ENCODE peak calls at places on chromosomes 12 and 14, in seven cellular contexts. R, O, W, Q, Z, M and N are unnamed samples.

GRCh38 chr12:57154804-57155434 is 7.5 kb upstream of the LRP1-AS start:
- DNase-seq in O (no peak), R (no peak), M (no peak), W (no peak), Q (no peak), Z (no peak), N (no peak)

GRCh38 chr12:48192861-48193260 is 9.4 kb downstream of the CCDC184 start:
- DNase-seq in M (no peak), Z (no peak), Q (no peak), R (no peak), O (no peak), W (no peak), N (no peak)

GRCh38 chr12:106831699-106832098 is 57.2 kb downstream of the RIC8B start:
- DNase-seq in Z (no peak), O (no peak), W (no peak), Q (no peak), R (no peak), M (no peak), N (no peak)

GRCh38 chr12:110615171-110615570 is 1.2 kb downstream of the TCTN1 start:
- DNase-seq in M (no peak), R (no peak), Q (no peak), W (no peak), O (no peak), Z (no peak), N (no peak)

GRCh38 chr14:22471545-22472121 is 117.4 kb downstream of the DAD1 start:
- DNase-seq in W (peak; percentile 70), R (no peak), O (no peak), Q (peak; percentile 73), M (no peak), Z (peak; percentile 81), N (no peak)

GRCh38 chr12:70895956-70896355 is 24.6 kb downstream of the PTPRR start:
- DNase-seq in Q (no peak), R (no peak), W (no peak), O (no peak), M (no peak), Z (no peak), N (no peak)

GRCh38 chr12:14356147-14356546 is 9.3 kb upstream of the ATF7IP start:
- DNase-seq in Z (peak; percentile 24), R (no peak), M (no peak), W (no peak), Q (peak; percentile 24), O (peak; percentile 46), N (no peak)

GRCh38 chr14:104551851-104552737 is 27.5 kb upstream of the C14orf180 start:
- DNase-seq in O (no peak), Q (no peak), Z (no peak), M (peak; percentile 7), W (no peak), R (peak; percentile 47), N (no peak)

GRCh38 chr12:66920205-66920604 is 241.3 kb upstream of the GRIP1 start:
- DNase-seq in W (no peak), O (no peak), R (no peak), M (no peak), Q (no peak), Z (no peak), N (no peak)

GRCh38 chr12:66910366-66910974 is 231.6 kb upstream of the GRIP1 start:
- DNase-seq in M (no peak), W (no peak), O (no peak), R (no peak), Q (no peak), Z (no peak), N (no peak)

GRCh38 chr12:66919466-66919865 is 240.6 kb upstream of the GRIP1 start:
- DNase-seq in O (no peak), M (no peak), R (no peak), Q (no peak), Z (no peak), W (no peak), N (no peak)

GRCh38 chr12:66916189-66916588 is 237.3 kb upstream of the GRIP1 start:
- DNase-seq in W (no peak), Q (no peak), M (no peak), O (no peak), Z (no peak), R (no peak), N (no peak)

DNA sequence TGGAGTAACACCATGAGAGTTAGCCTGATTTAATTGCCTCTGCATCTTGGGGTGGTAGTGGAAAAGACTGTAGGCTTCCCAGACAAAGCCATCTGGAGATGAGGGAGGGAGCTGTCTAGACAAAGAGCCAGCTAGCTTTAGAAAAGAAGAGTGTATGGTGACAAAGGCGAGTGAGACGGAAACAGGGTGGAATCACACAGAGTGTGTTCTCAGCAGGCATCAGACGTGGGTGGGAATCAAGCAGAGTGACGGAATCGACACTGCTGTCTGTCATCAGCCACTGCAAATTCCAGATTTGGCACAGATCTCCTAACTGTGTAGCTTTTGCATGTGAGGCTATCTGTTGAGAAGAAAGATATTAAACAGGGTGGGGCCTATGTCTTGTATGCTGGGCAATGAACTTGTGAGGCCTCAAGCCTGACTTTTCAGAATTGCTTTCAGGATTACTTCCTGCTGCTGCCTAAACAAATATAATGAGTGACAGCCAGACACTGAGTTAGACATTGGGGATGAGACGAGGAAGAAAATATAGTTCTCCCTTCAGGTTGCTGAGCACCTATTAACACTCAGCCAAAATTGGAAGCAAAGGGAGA is 236.5 kb upstream of the GRIP1 start:
- DNase-seq in W (no peak), Q (no peak), O (no peak), R (no peak), M (no peak), Z (no peak), N (no peak)
- H3K4me3 ChIP-seq in W (no peak overlapping the region), Q (no peak overlapping the region), O (no peak overlapping the region), R (no peak overlapping the region), M (no peak overlapping the region), Z (no peak overlapping the region), N (no peak overlapping the region)

GRCh38 chr14:58640959-58641358 is 3.2 kb downstream of the DACT1 start:
- DNase-seq in W (no peak), M (no peak), O (no peak), R (no peak), Z (no peak), Q (no peak), N (no peak)
- H3K4me3 ChIP-seq in W (no peak overlapping the region), M (no peak overlapping the region), O (no peak overlapping the region), R (no peak overlapping the region), Z (no peak overlapping the region), Q (no peak overlapping the region), N (no peak overlapping the region)

GRCh38 chr14:94560782-94561655 is at the start of gene SERPINA4:
- DNase-seq in W (peak; percentile 79), Z (no peak), M (no peak), R (no peak), O (no peak), Q (peak; percentile 40), N (peak; percentile 57)

GRCh38 chr14:94561656-94562010 is 391 bp downstream of the SERPINA4 start:
- DNase-seq in W (no peak), M (no peak), Z (no peak), Q (no peak), R (no peak), O (no peak), N (no peak)

GRCh38 chr14:94562941-94563883 is 2.0 kb downstream of the SERPINA4 start:
- DNase-seq in R (no peak), W (peak; percentile 59), Q (no peak), O (no peak), M (no peak), Z (no peak), N (peak; percentile 55)

GRCh38 chr14:94560291-94560665 is 964 bp upstream of the SERPINA4 start:
- DNase-seq in Z (no peak), O (no peak), Q (no peak), M (no peak), R (no peak), W (no peak), N (no peak)

DNA sequence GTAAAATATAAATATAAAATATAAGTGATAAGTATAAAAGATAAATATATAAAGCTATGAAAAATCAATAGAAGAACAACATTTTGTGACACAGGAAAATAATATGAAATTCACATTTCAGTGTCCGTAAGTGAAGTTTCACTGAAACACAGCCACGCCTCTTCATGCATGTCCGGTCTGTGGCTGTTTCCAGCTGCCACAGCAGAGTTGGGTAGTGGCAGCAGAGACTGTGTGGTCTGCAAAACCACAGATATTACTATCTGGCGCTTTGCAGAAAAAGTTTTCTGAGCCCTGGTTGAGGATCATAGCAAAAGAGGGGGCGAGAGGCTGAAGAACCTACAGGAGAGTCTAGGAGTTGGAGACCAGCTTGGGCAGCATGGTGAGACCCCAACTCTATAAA is 777 bp downstream of the SERPINA4 start:
- DNase-seq in Z (no peak), Q (no peak), W (no peak), R (no peak), M (no peak), O (no peak), N (no peak)
- H3K4me3 ChIP-seq in Z (no peak overlapping the region), Q (no peak overlapping the region), W (peak overlapping the region; percentile 25), R (no peak overlapping the region), M (no peak overlapping the region), O (no peak overlapping the region), N (no peak overlapping the region)

GRCh38 chr12:89951050-89951693 is 242.5 kb upstream of the ATP2B1 start:
- DNase-seq in W (no peak), R (no peak), Z (no peak), M (no peak), Q (peak; percentile 78), O (peak; percentile 79), N (no peak)

GRCh38 chr12:89951694-89952060 is 243.0 kb upstream of the ATP2B1 start:
- DNase-seq in W (no peak), O (no peak), Z (no peak), Q (no peak), R (no peak), M (no peak), N (no peak)

GRCh38 chr12:89948266-89949175 is 239.9 kb upstream of the ATP2B1 start:
- DNase-seq in W (no peak), R (no peak), M (no peak), Q (no peak), Z (no peak), O (no peak), N (no peak)

GRCh38 chr12:89949457-89950195 is 241.0 kb upstream of the ATP2B1 start:
- DNase-seq in Q (peak; percentile 66), O (peak; percentile 87), Z (peak; percentile 89), M (no peak), R (peak; percentile 67), W (peak; percentile 35), N (no peak)

DNA sequence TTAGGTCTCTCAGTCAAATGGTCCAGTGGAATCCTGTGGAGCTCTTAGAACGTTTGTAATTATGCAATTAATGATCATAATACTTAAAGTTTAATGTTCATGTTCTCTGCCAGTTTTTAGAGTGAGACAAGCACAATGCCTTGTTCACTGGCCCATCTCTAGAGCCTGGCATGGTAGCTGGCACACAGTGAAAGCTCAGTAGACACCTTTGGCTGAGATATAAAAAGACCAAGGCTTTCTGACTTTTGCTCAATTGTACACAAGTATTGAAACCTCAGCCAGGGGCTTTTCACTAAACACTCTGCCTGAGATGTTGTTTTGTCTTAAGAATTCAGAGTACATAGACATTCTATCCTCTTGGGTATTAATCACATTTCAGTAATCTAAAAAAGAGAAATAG is 241.8 kb upstream of the ATP2B1 start:
- DNase-seq in R (no peak), O (no peak), Z (no peak), Q (no peak), W (no peak), M (no peak), N (no peak)
- H3K4me3 ChIP-seq in R (no peak overlapping the region), O (no peak overlapping the region), Z (no peak overlapping the region), Q (no peak overlapping the region), W (no peak overlapping the region), M (no peak overlapping the region), N (no peak overlapping the region)